ENCODE peak calls at places on chromosomes 16 and 17, in eight cellular contexts. S is activated CD4-positive, alpha-beta T cell treated with anti-CD3 and anti-CD28 coated beads, Interleukin-2, amount 50 U/mL, for 24 hours; N is ascending aorta; F is AG09319; U is ACHN; I is prostate gland; Y is H9; Z is epithelial cell of prostate. K is an unnamed sample.

GRCh38 chr17:73142763-73143395 is 21.9 kb upstream of the SSTR2 start:
- DNase-seq in S (no peak), N (no peak), F (no peak), U (no peak), I (no peak), Y (no peak), Z (no peak), K (no peak)

GRCh38 chr16:54438469-54438868 is 151.9 kb upstream of the IRX3 start:
- DNase-seq in S (no peak), N (no peak), F (no peak), U (no peak), I (no peak), Y (no peak), Z (no peak), K (no peak)

GRCh38 chr16:52925143-52925542 is 127.6 kb downstream of the CHD9NB start:
- DNase-seq in S (no peak), N (no peak), F (no peak), U (no peak), I (no peak), Y (no peak), Z (no peak), K (no peak)

GRCh38 chr16:2148714-2149629 is 547 bp downstream of the RAB26 start:
- DNase-seq in S (peak; percentile 11), N (no peak), F (no peak), U (peak; percentile 53), I (no peak), Y (peak; percentile 52), Z (no peak), K (peak; percentile 29)

GRCh38 chr17:57988301-57989010 is 402 bp upstream of the VEZF1 start:
- DNase-seq in S (peak; percentile 61), N (peak; percentile 83), F (no peak), U (peak; percentile 78), I (peak; percentile 64), Y (peak; percentile 82), Z (no peak), K (peak; percentile 77)

GRCh38 chr17:42766124-42766523 is 5.1 kb downstream of the RAMP2 start:
- DNase-seq in S (no peak), N (no peak), F (no peak), U (no peak), I (no peak), Y (no peak), Z (no peak), K (no peak)

GRCh38 chr16:30025156-30025555 is 2.2 kb downstream of the C16orf92 start:
- DNase-seq in S (no peak), N (no peak), F (no peak), U (no peak), I (no peak), Y (no peak), Z (no peak), K (no peak)

GRCh38 chr17:47884905-47885735 is 10.9 kb upstream of the SP2 start:
- DNase-seq in S (no peak), N (no peak), F (no peak), U (no peak), I (no peak), Y (peak; percentile 57), Z (no peak), K (no peak)

GRCh38 chr17:50270430-50271172 is 3.7 kb upstream of the TMEM92 start:
- DNase-seq in S (no peak), N (peak; percentile 63), F (no peak), U (no peak), I (no peak), Y (peak; percentile 65), Z (no peak), K (no peak)

GRCh38 chr16:84485255-84486010 is 19.0 kb downstream of the MEAK7 start:
- DNase-seq in S (no peak), N (no peak), F (no peak), U (no peak), I (no peak), Y (no peak), Z (no peak), K (no peak)

K was measured in T-helper 1 cell.